ENCODE peak calls at places on chromosomes 3 and 15, in nine cellular contexts. One of them, this sample, is unnamed. For H3K4me1, the result is how much of the 10 kb centered on the place peaks cover.

GRCh38 chr3:123348471-123349200 is 100.3 kb downstream of the ADCY5 start:
- DNase-seq in sigmoid colon: peak
- DNase-seq in OCI-LY7: no peak
- DNase-seq in PC-3: no peak
- DNase-seq in lung: no peak
- DNase-seq in breast epithelium: no peak
- DNase-seq in tibial nerve: no peak
- DNase-seq in small intestine: no peak
- DNase-seq in body of pancreas: no peak
- DNase-seq in this sample: no peak

GRCh38 chr15:99631256-99631655 is 65.5 kb downstream of the MEF2A start:
- DNase-seq in sigmoid colon: no peak
- DNase-seq in OCI-LY7: peak
- DNase-seq in PC-3: no peak
- DNase-seq in lung: no peak
- DNase-seq in breast epithelium: no peak
- DNase-seq in tibial nerve: no peak
- DNase-seq in small intestine: peak
- DNase-seq in body of pancreas: no peak
- DNase-seq in this sample: no peak

GRCh38 chr3:46386206-46386605 is 15.5 kb downstream of the CCR5 start:
- DNase-seq in sigmoid colon: no peak
- DNase-seq in OCI-LY7: no peak
- DNase-seq in PC-3: peak
- DNase-seq in lung: no peak
- DNase-seq in breast epithelium: no peak
- DNase-seq in tibial nerve: no peak
- DNase-seq in small intestine: peak
- DNase-seq in body of pancreas: no peak
- DNase-seq in this sample: no peak

GRCh38 chr3:33658971-33659848 is 58.8 kb downstream of the CLASP2 start:
- DNase-seq in sigmoid colon: peak
- DNase-seq in OCI-LY7: peak
- DNase-seq in PC-3: no peak
- DNase-seq in lung: peak
- DNase-seq in breast epithelium: peak
- DNase-seq in tibial nerve: peak
- DNase-seq in small intestine: peak
- DNase-seq in body of pancreas: peak
- DNase-seq in this sample: peak

GRCh38 chr15:57611938-57612337 is 20.2 kb downstream of the MYZAP start:
- DNase-seq in sigmoid colon: peak
- DNase-seq in OCI-LY7: no peak
- DNase-seq in PC-3: peak
- DNase-seq in lung: no peak
- DNase-seq in breast epithelium: peak
- DNase-seq in tibial nerve: no peak
- DNase-seq in small intestine: peak
- DNase-seq in body of pancreas: peak
- DNase-seq in this sample: no peak

GRCh38 chr15:26935322-26935721 is 35.7 kb upstream of the GABRG3 start:
- DNase-seq in sigmoid colon: no peak
- DNase-seq in OCI-LY7: no peak
- DNase-seq in PC-3: no peak
- DNase-seq in lung: no peak
- DNase-seq in breast epithelium: no peak
- DNase-seq in tibial nerve: no peak
- DNase-seq in small intestine: no peak
- DNase-seq in body of pancreas: no peak
- DNase-seq in this sample: no peak

GRCh38 chr3:120689395-120689794 is 7.4 kb upstream of the HGD start:
- DNase-seq in sigmoid colon: no peak
- DNase-seq in OCI-LY7: no peak
- DNase-seq in PC-3: no peak
- DNase-seq in lung: no peak
- DNase-seq in breast epithelium: no peak
- DNase-seq in tibial nerve: no peak
- DNase-seq in small intestine: no peak
- DNase-seq in body of pancreas: no peak
- DNase-seq in this sample: no peak

GRCh38 chr3:182989566-182989965 is 9.2 kb upstream of the DCUN1D1 start:
- DNase-seq in sigmoid colon: no peak
- DNase-seq in OCI-LY7: no peak
- DNase-seq in PC-3: peak
- DNase-seq in lung: peak
- DNase-seq in breast epithelium: no peak
- DNase-seq in tibial nerve: no peak
- DNase-seq in small intestine: no peak
- DNase-seq in body of pancreas: peak
- DNase-seq in this sample: no peak

GRCh38 chr3:15645740-15646490 is 44.4 kb downstream of the BTD start:
- DNase-seq in sigmoid colon: peak
- DNase-seq in OCI-LY7: no peak
- DNase-seq in PC-3: peak
- DNase-seq in lung: no peak
- DNase-seq in breast epithelium: no peak
- DNase-seq in tibial nerve: no peak
- DNase-seq in small intestine: no peak
- DNase-seq in body of pancreas: no peak
- DNase-seq in this sample: peak

GRCh38 chr3:52983336-52983807 is 62.5 kb downstream of the SFMBT1 start:
- DNase-seq in sigmoid colon: no peak
- DNase-seq in OCI-LY7: peak
- DNase-seq in PC-3: no peak
- DNase-seq in lung: no peak
- DNase-seq in breast epithelium: no peak
- DNase-seq in tibial nerve: no peak
- DNase-seq in small intestine: peak
- DNase-seq in body of pancreas: no peak
- DNase-seq in this sample: no peak

GRCh38 chr15:96331942-96332853 is 1.7 kb downstream of the NR2F2 start:
- DNase-seq in sigmoid colon: peak
- DNase-seq in OCI-LY7: no peak
- DNase-seq in PC-3: peak
- DNase-seq in lung: no peak
- DNase-seq in breast epithelium: peak
- DNase-seq in tibial nerve: no peak
- DNase-seq in small intestine: peak
- DNase-seq in body of pancreas: peak
- DNase-seq in this sample: peak

GRCh38 chr15:39869858-39870515 is 50.1 kb downstream of the GPR176 start:
- DNase-seq in sigmoid colon: no peak
- DNase-seq in OCI-LY7: no peak
- DNase-seq in PC-3: no peak
- DNase-seq in lung: no peak
- DNase-seq in breast epithelium: no peak
- DNase-seq in tibial nerve: no peak
- DNase-seq in small intestine: no peak
- DNase-seq in body of pancreas: no peak
- DNase-seq in this sample: no peak

DNA sequence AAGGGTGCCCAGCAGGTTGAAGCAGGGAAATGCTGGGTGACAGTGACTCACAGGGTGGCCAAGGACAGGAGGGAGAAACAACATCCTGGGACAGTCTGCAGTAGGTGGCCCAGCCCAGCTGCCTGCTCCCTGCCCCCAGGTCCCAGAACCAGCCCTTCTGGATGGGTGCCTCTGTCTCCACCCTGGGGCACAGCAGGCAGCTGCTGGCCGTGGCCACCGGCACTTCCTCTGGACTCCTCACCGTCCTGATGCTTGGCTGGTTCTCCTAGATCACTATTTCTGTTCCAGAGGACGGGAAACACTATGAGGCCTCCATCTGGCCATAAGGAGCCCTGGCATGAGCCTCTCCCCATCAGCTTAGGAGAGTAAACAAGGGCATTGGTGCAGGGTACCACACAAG is 258.9 kb downstream of the XXYLT1 start:
- DNase-seq in sigmoid colon: peak
- DNase-seq in OCI-LY7: no peak
- DNase-seq in PC-3: no peak
- DNase-seq in lung: no peak
- DNase-seq in breast epithelium: no peak
- DNase-seq in tibial nerve: no peak
- DNase-seq in small intestine: no peak
- DNase-seq in body of pancreas: no peak
- DNase-seq in this sample: no peak
- H3K4me1 ChIP-seq in sigmoid colon: under half
- H3K4me1 ChIP-seq in OCI-LY7: under half
- H3K4me1 ChIP-seq in PC-3: under half
- H3K4me1 ChIP-seq in lung: under half
- H3K4me1 ChIP-seq in breast epithelium: under half
- H3K4me1 ChIP-seq in tibial nerve: under half
- H3K4me1 ChIP-seq in small intestine: under half
- H3K4me1 ChIP-seq in body of pancreas: under half
- H3K4me1 ChIP-seq in this sample: under half

GRCh38 chr3:77125934-77126333 is 86.0 kb downstream of the ROBO2 start:
- DNase-seq in sigmoid colon: no peak
- DNase-seq in OCI-LY7: no peak
- DNase-seq in PC-3: no peak
- DNase-seq in lung: no peak
- DNase-seq in breast epithelium: no peak
- DNase-seq in tibial nerve: no peak
- DNase-seq in small intestine: no peak
- DNase-seq in body of pancreas: no peak
- DNase-seq in this sample: no peak
- H3K4me1 ChIP-seq in sigmoid colon: under half
- H3K4me1 ChIP-seq in OCI-LY7: under half
- H3K4me1 ChIP-seq in PC-3: under half
- H3K4me1 ChIP-seq in lung: under half
- H3K4me1 ChIP-seq in breast epithelium: under half
- H3K4me1 ChIP-seq in tibial nerve: under half
- H3K4me1 ChIP-seq in small intestine: under half
- H3K4me1 ChIP-seq in body of pancreas: under half
- H3K4me1 ChIP-seq in this sample: under half

GRCh38 chr3:37953226-37953625 is 37.4 kb upstream of the VILL start:
- DNase-seq in sigmoid colon: no peak
- DNase-seq in OCI-LY7: no peak
- DNase-seq in PC-3: no peak
- DNase-seq in lung: no peak
- DNase-seq in breast epithelium: no peak
- DNase-seq in tibial nerve: no peak
- DNase-seq in small intestine: no peak
- DNase-seq in body of pancreas: no peak
- DNase-seq in this sample: no peak

GRCh38 chr3:37953995-37954394 is 36.6 kb upstream of the VILL start:
- DNase-seq in sigmoid colon: no peak
- DNase-seq in OCI-LY7: no peak
- DNase-seq in PC-3: no peak
- DNase-seq in lung: no peak
- DNase-seq in breast epithelium: no peak
- DNase-seq in tibial nerve: no peak
- DNase-seq in small intestine: no peak
- DNase-seq in body of pancreas: no peak
- DNase-seq in this sample: no peak

GRCh38 chr3:37955918-37956317 is 34.7 kb upstream of the VILL start:
- DNase-seq in sigmoid colon: no peak
- DNase-seq in OCI-LY7: peak
- DNase-seq in PC-3: no peak
- DNase-seq in lung: no peak
- DNase-seq in breast epithelium: no peak
- DNase-seq in tibial nerve: no peak
- DNase-seq in small intestine: no peak
- DNase-seq in body of pancreas: no peak
- DNase-seq in this sample: no peak

GRCh38 chr3:37956353-37957184 is 34.0 kb upstream of the VILL start:
- DNase-seq in sigmoid colon: no peak
- DNase-seq in OCI-LY7: no peak
- DNase-seq in PC-3: no peak
- DNase-seq in lung: no peak
- DNase-seq in breast epithelium: no peak
- DNase-seq in tibial nerve: no peak
- DNase-seq in small intestine: no peak
- DNase-seq in body of pancreas: no peak
- DNase-seq in this sample: no peak

DNA sequence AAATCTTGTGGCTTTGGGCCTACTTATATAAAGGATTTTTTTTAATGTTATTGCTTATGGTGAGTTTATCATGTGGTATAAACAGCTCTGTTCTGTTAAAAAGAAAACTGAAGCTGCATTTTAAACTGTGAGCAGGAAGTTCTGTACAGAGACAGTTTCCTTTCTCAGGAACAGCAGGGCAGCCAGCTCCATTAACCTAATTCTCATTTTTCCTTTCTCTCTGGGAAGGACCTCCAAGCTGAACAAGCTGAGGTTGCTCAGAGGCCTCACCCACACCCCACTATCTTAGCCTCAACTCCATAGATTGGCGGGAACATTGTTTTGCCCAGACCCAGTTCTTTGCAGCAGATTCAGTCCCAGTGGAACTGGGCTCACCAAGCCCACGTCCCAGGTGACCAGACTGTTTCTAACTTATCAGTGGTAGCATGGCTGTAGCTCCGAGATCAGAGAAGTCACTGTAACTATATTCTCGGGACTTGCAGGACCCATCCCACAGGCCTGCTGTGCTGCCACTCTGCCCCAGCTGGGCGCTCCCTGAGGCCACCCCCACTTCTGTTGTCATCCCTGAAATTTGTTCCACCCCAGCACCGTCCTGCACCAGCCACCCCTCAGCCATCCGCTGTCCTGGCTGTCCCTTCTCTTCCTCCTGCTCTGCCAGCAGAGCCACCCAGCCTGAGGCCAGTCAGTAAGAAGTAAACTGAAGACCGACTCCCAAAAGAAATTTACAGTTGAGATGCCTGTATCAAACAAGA is 33.2 kb upstream of the VILL start:
- DNase-seq in sigmoid colon: no peak
- DNase-seq in OCI-LY7: no peak
- DNase-seq in PC-3: no peak
- DNase-seq in lung: no peak
- DNase-seq in breast epithelium: no peak
- DNase-seq in tibial nerve: no peak
- DNase-seq in small intestine: no peak
- DNase-seq in body of pancreas: no peak
- DNase-seq in this sample: no peak
- H3K4me1 ChIP-seq in sigmoid colon: under half
- H3K4me1 ChIP-seq in OCI-LY7: under half
- H3K4me1 ChIP-seq in PC-3: under half
- H3K4me1 ChIP-seq in lung: under half
- H3K4me1 ChIP-seq in breast epithelium: under half
- H3K4me1 ChIP-seq in tibial nerve: under half
- H3K4me1 ChIP-seq in small intestine: under half
- H3K4me1 ChIP-seq in body of pancreas: under half
- H3K4me1 ChIP-seq in this sample: under half

DNA sequence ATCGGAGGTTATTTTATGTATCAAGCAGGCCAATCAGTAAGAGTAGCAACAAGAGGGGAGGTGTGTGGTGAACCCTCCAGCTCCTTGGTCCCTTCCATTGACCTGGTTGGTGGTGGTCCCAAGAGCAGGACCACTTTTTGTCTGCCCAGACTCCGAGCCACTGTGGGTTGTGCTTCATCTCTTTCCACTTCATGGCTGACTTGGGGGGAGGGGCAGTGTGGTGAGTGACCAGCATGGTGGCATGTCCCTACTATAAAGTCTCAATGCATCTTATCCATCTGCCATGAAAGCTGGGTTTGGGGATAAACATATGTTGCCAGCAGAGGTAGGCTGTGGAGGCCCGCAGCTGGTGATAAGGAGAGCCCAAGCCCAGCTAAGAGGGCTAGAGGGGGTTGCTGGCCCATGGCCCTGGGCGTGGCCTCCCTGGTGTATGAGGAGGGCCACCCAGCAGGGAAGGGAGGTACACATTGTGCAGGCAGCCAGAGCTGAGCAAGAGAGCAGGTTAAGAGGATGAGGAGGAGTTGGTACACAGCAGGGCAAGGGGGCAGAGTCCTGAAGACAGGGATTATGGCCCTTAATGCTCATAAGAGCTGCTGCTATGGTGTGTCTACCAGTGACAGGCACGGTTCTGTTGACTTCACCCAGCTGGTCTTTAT is 7.0 kb downstream of the AEN start:
- DNase-seq in sigmoid colon: peak
- DNase-seq in OCI-LY7: no peak
- DNase-seq in PC-3: no peak
- DNase-seq in lung: no peak
- DNase-seq in breast epithelium: no peak
- DNase-seq in tibial nerve: no peak
- DNase-seq in small intestine: no peak
- DNase-seq in body of pancreas: no peak
- DNase-seq in this sample: no peak
- H3K4me1 ChIP-seq in sigmoid colon: under half
- H3K4me1 ChIP-seq in OCI-LY7: half or more
- H3K4me1 ChIP-seq in PC-3: half or more
- H3K4me1 ChIP-seq in lung: under half
- H3K4me1 ChIP-seq in breast epithelium: under half
- H3K4me1 ChIP-seq in tibial nerve: under half
- H3K4me1 ChIP-seq in small intestine: under half
- H3K4me1 ChIP-seq in body of pancreas: under half
- H3K4me1 ChIP-seq in this sample: under half